ENCODE peak calls at places on chromosomes 7 and 10, in four cellular contexts. Q, F, D and X are unnamed samples.

GRCh38 chr10:95601116-95601719 is 40.0 kb upstream of the SORBS1 start:
- DNase-seq in D (peak), F (peak), Q (peak), X (peak)

GRCh38 chr7:32785365-32785764 is 106.2 kb downstream of the KBTBD2 start:
- DNase-seq in D (no peak), Q (no peak), F (no peak), X (no peak)

GRCh38 chr7:28062197-28062988 is 118.2 kb downstream of the JAZF1 start:
- DNase-seq in F (peak), D (peak), Q (peak), X (peak)

GRCh38 chr10:19832624-19833507 is 16.6 kb downstream of the PLXDC2 start:
- DNase-seq in Q (peak), F (no peak), D (no peak), X (no peak)

GRCh38 chr10:130554701-130555410 is 418.7 kb downstream of the GLRX3 start:
- DNase-seq in D (no peak), F (no peak), Q (no peak), X (no peak)

GRCh38 chr7:114787556-114787955 is 134.3 kb upstream of the MDFIC start:
- DNase-seq in F (no peak), Q (peak), D (no peak), X (no peak)

GRCh38 chr10:43389867-43390266 is 18.4 kb downstream of the FXYD4 start:
- DNase-seq in D (no peak), Q (no peak), F (no peak), X (no peak)

GRCh38 chr10:126906704-126907422 is 1.6 kb downstream of the DOCK1 start:
- DNase-seq in D (no peak), F (no peak), Q (no peak), X (no peak)

GRCh38 chr7:15707570-15707969 is 21.1 kb upstream of the MEOX2 start:
- DNase-seq in D (no peak), F (no peak), Q (no peak), X (no peak)

GRCh38 chr7:22864301-22864700 is 41.7 kb upstream of the TOMM7 start:
- DNase-seq in Q (no peak), F (no peak), D (no peak), X (no peak)

GRCh38 chr7:143015926-143016490 is 10.9 kb downstream of the OR9A2 start:
- DNase-seq in F (peak), D (no peak), Q (peak), X (no peak)

GRCh38 chr7:5492249-5493020 is 68.8 kb upstream of the TNRC18 start:
- DNase-seq in D (no peak), F (no peak), Q (no peak), X (no peak)

GRCh38 chr10:103480521-103480920 is 1.5 kb upstream of the CALHM3 start:
- DNase-seq in Q (peak), F (no peak), D (no peak), X (no peak)

GRCh38 chr10:63866747-63867140 is 345.5 kb downstream of the REEP3 start:
- DNase-seq in Q (peak), F (peak), D (no peak), X (no peak)